ENCODE peak calls at places on chromosome 21, in seven cellular contexts. One of them, this sample, is unnamed.

GRCh38 chr21:43299441-43300277 is 127.3 kb downstream of the SIK1 start:
- DNase-seq in lower lobe of right lung: peak; percentile 65
- DNase-seq in sigmoid colon: no peak
- DNase-seq in GM23338: no peak
- DNase-seq in cardiac muscle cell: no peak
- DNase-seq in fibroblast of lung: no peak
- DNase-seq in transverse colon: no peak
- DNase-seq in this sample: no peak

GRCh38 chr21:25507522-25507921 is 99.8 kb downstream of the MRPL39 start:
- DNase-seq in lower lobe of right lung: no peak
- DNase-seq in sigmoid colon: no peak
- DNase-seq in cardiac muscle cell: no peak
- DNase-seq in fibroblast of lung: no peak
- DNase-seq in transverse colon: no peak
- DNase-seq in GM23338: peak; percentile 39
- DNase-seq in this sample: no peak

GRCh38 chr21:27515676-27516075 is 548.8 kb upstream of the ADAMTS5 start:
- DNase-seq in sigmoid colon: no peak
- DNase-seq in GM23338: no peak
- DNase-seq in fibroblast of lung: no peak
- DNase-seq in cardiac muscle cell: no peak
- DNase-seq in transverse colon: no peak
- DNase-seq in lower lobe of right lung: no peak
- DNase-seq in this sample: no peak

GRCh38 chr21:26491663-26492062 is 81.4 kb downstream of the CYYR1 start:
- DNase-seq in fibroblast of lung: no peak
- DNase-seq in sigmoid colon: no peak
- DNase-seq in GM23338: no peak
- DNase-seq in transverse colon: no peak
- DNase-seq in cardiac muscle cell: no peak
- DNase-seq in lower lobe of right lung: no peak
- DNase-seq in this sample: no peak

GRCh38 chr21:43268804-43269186 is 100.0 kb downstream of the CRYAA start:
- DNase-seq in cardiac muscle cell: no peak
- DNase-seq in lower lobe of right lung: peak; percentile 39
- DNase-seq in GM23338: no peak
- DNase-seq in transverse colon: no peak
- DNase-seq in fibroblast of lung: no peak
- DNase-seq in sigmoid colon: no peak
- DNase-seq in this sample: no peak

GRCh38 chr21:41611966-41612606 is 104.1 kb upstream of the TMPRSS2 start:
- DNase-seq in transverse colon: peak; percentile 77
- DNase-seq in cardiac muscle cell: no peak
- DNase-seq in lower lobe of right lung: no peak
- DNase-seq in sigmoid colon: peak; percentile 42
- DNase-seq in GM23338: peak; percentile 73
- DNase-seq in fibroblast of lung: no peak
- DNase-seq in this sample: no peak

GRCh38 chr21:42654179-42654912 is 925 bp downstream of the PDE9A start:
- DNase-seq in GM23338: peak; percentile 76
- DNase-seq in fibroblast of lung: no peak
- DNase-seq in lower lobe of right lung: peak; percentile 49
- DNase-seq in cardiac muscle cell: no peak
- DNase-seq in transverse colon: no peak
- DNase-seq in sigmoid colon: no peak
- DNase-seq in this sample: no peak

GRCh38 chr21:46038871-46039397 is 57.4 kb downstream of the COL6A1 start:
- DNase-seq in lower lobe of right lung: no peak
- DNase-seq in fibroblast of lung: peak; percentile 46
- DNase-seq in cardiac muscle cell: peak; percentile 97
- DNase-seq in sigmoid colon: peak; percentile 76
- DNase-seq in GM23338: no peak
- DNase-seq in transverse colon: no peak
- DNase-seq in this sample: peak; percentile 80

GRCh38 chr21:28230559-28230958 is 762.1 kb downstream of the LTN1 start:
- DNase-seq in fibroblast of lung: no peak
- DNase-seq in cardiac muscle cell: peak; percentile 50
- DNase-seq in transverse colon: no peak
- DNase-seq in lower lobe of right lung: no peak
- DNase-seq in GM23338: no peak
- DNase-seq in sigmoid colon: no peak
- DNase-seq in this sample: no peak

GRCh38 chr21:45386336-45386727 is 18.6 kb upstream of the COL18A1 start:
- DNase-seq in transverse colon: no peak
- DNase-seq in cardiac muscle cell: no peak
- DNase-seq in fibroblast of lung: no peak
- DNase-seq in sigmoid colon: peak; percentile 49
- DNase-seq in lower lobe of right lung: peak; percentile 51
- DNase-seq in GM23338: no peak
- DNase-seq in this sample: peak; percentile 33

GRCh38 chr21:15058718-15059316 is 6.0 kb downstream of the NRIP1 start:
- DNase-seq in sigmoid colon: no peak
- DNase-seq in GM23338: peak; percentile 32
- DNase-seq in lower lobe of right lung: no peak
- DNase-seq in fibroblast of lung: peak; percentile 49
- DNase-seq in transverse colon: no peak
- DNase-seq in cardiac muscle cell: peak; percentile 45
- DNase-seq in this sample: no peak

GRCh38 chr21:44756416-44757185 is 45.0 kb downstream of the UBE2G2 start:
- DNase-seq in fibroblast of lung: no peak
- DNase-seq in sigmoid colon: no peak
- DNase-seq in lower lobe of right lung: no peak
- DNase-seq in GM23338: no peak
- DNase-seq in transverse colon: no peak
- DNase-seq in cardiac muscle cell: no peak
- DNase-seq in this sample: no peak

GRCh38 chr21:44817914-44818635 is at the start of gene SUMO3:
- DNase-seq in cardiac muscle cell: peak; percentile 86
- DNase-seq in GM23338: peak; percentile 81
- DNase-seq in fibroblast of lung: peak; percentile 79
- DNase-seq in sigmoid colon: peak; percentile 92
- DNase-seq in lower lobe of right lung: peak; percentile 87
- DNase-seq in transverse colon: peak; percentile 90
- DNase-seq in this sample: peak; percentile 79

GRCh38 chr21:34910396-34910795 is 138.7 kb downstream of the RUNX1 start:
- DNase-seq in GM23338: no peak
- DNase-seq in cardiac muscle cell: no peak
- DNase-seq in sigmoid colon: no peak
- DNase-seq in transverse colon: no peak
- DNase-seq in lower lobe of right lung: peak; percentile 69
- DNase-seq in fibroblast of lung: no peak
- DNase-seq in this sample: peak; percentile 47

GRCh38 chr21:46518983-46519583 is 60.4 kb downstream of the DIP2A start:
- DNase-seq in cardiac muscle cell: peak; percentile 62
- DNase-seq in fibroblast of lung: peak; percentile 18
- DNase-seq in sigmoid colon: no peak
- DNase-seq in lower lobe of right lung: no peak
- DNase-seq in transverse colon: no peak
- DNase-seq in GM23338: no peak
- DNase-seq in this sample: no peak

GRCh38 chr21:45891388-45892155 is 90.0 kb upstream of the COL6A1 start:
- DNase-seq in cardiac muscle cell: no peak
- DNase-seq in transverse colon: no peak
- DNase-seq in sigmoid colon: no peak
- DNase-seq in lower lobe of right lung: peak; percentile 33
- DNase-seq in GM23338: no peak
- DNase-seq in fibroblast of lung: no peak
- DNase-seq in this sample: peak; percentile 59

GRCh38 chr21:41478319-41479177 is 29.4 kb downstream of the TMPRSS2 start:
- DNase-seq in cardiac muscle cell: peak; percentile 22
- DNase-seq in lower lobe of right lung: peak; percentile 70
- DNase-seq in GM23338: peak; percentile 16
- DNase-seq in fibroblast of lung: no peak
- DNase-seq in transverse colon: no peak
- DNase-seq in sigmoid colon: no peak
- DNase-seq in this sample: peak; percentile 75

GRCh38 chr21:37710555-37711293 is 205.5 kb downstream of the KCNJ6 start:
- DNase-seq in sigmoid colon: no peak
- DNase-seq in GM23338: no peak
- DNase-seq in transverse colon: no peak
- DNase-seq in fibroblast of lung: peak; percentile 71
- DNase-seq in lower lobe of right lung: no peak
- DNase-seq in cardiac muscle cell: peak; percentile 7
- DNase-seq in this sample: peak; percentile 61

GRCh38 chr21:28509031-28509430 is 483.6 kb downstream of the LTN1 start:
- DNase-seq in sigmoid colon: no peak
- DNase-seq in GM23338: peak; percentile 42
- DNase-seq in transverse colon: no peak
- DNase-seq in cardiac muscle cell: no peak
- DNase-seq in fibroblast of lung: no peak
- DNase-seq in lower lobe of right lung: no peak
- DNase-seq in this sample: no peak

GRCh38 chr21:42357307-42357706 is 6.5 kb upstream of the TFF2 start:
- DNase-seq in fibroblast of lung: no peak
- DNase-seq in cardiac muscle cell: no peak
- DNase-seq in sigmoid colon: no peak
- DNase-seq in transverse colon: no peak
- DNase-seq in lower lobe of right lung: no peak
- DNase-seq in GM23338: no peak
- DNase-seq in this sample: peak; percentile 12

GRCh38 chr21:42263591-42264131 is 44.7 kb downstream of the ABCG1 start:
- DNase-seq in transverse colon: no peak
- DNase-seq in sigmoid colon: peak; percentile 76
- DNase-seq in cardiac muscle cell: peak; percentile 69
- DNase-seq in fibroblast of lung: peak; percentile 42
- DNase-seq in GM23338: peak; percentile 26
- DNase-seq in lower lobe of right lung: peak; percentile 76
- DNase-seq in this sample: peak; percentile 75

GRCh38 chr21:38741976-38742309 is 63.8 kb upstream of the ETS2 start:
- DNase-seq in sigmoid colon: no peak
- DNase-seq in transverse colon: no peak
- DNase-seq in cardiac muscle cell: no peak
- DNase-seq in GM23338: no peak
- DNase-seq in lower lobe of right lung: no peak
- DNase-seq in fibroblast of lung: no peak
- DNase-seq in this sample: no peak

GRCh38 chr21:38742580-38743260 is 63.0 kb upstream of the ETS2 start:
- DNase-seq in fibroblast of lung: no peak
- DNase-seq in cardiac muscle cell: no peak
- DNase-seq in GM23338: no peak
- DNase-seq in sigmoid colon: no peak
- DNase-seq in transverse colon: no peak
- DNase-seq in lower lobe of right lung: no peak
- DNase-seq in this sample: no peak

GRCh38 chr21:38743772-38744529 is 61.8 kb upstream of the ETS2 start:
- DNase-seq in transverse colon: no peak
- DNase-seq in cardiac muscle cell: no peak
- DNase-seq in fibroblast of lung: no peak
- DNase-seq in GM23338: no peak
- DNase-seq in sigmoid colon: no peak
- DNase-seq in lower lobe of right lung: no peak
- DNase-seq in this sample: no peak

GRCh38 chr21:38741092-38741975 is 64.4 kb upstream of the ETS2 start:
- DNase-seq in cardiac muscle cell: no peak
- DNase-seq in GM23338: no peak
- DNase-seq in fibroblast of lung: no peak
- DNase-seq in lower lobe of right lung: no peak
- DNase-seq in sigmoid colon: no peak
- DNase-seq in transverse colon: no peak
- DNase-seq in this sample: no peak

GRCh38 chr21:38740131-38740530 is 65.6 kb upstream of the ETS2 start:
- DNase-seq in GM23338: no peak
- DNase-seq in lower lobe of right lung: no peak
- DNase-seq in transverse colon: no peak
- DNase-seq in sigmoid colon: no peak
- DNase-seq in cardiac muscle cell: no peak
- DNase-seq in fibroblast of lung: no peak
- DNase-seq in this sample: no peak
- H3K27ac ChIP-seq in GM23338: no peak overlapping the region
- H3K27ac ChIP-seq in lower lobe of right lung: no peak overlapping the region
- H3K27ac ChIP-seq in transverse colon: peak overlapping the region; percentile 44
- H3K27ac ChIP-seq in sigmoid colon: no peak overlapping the region
- H3K27ac ChIP-seq in cardiac muscle cell: no peak overlapping the region
- H3K27ac ChIP-seq in fibroblast of lung: no peak overlapping the region
- H3K27ac ChIP-seq in this sample: no peak overlapping the region

GRCh38 chr21:39472211-39472610 is 20.4 kb downstream of the SH3BGR start:
- DNase-seq in sigmoid colon: no peak
- DNase-seq in transverse colon: no peak
- DNase-seq in GM23338: peak; percentile 23
- DNase-seq in cardiac muscle cell: no peak
- DNase-seq in fibroblast of lung: no peak
- DNase-seq in lower lobe of right lung: no peak
- DNase-seq in this sample: no peak

GRCh38 chr21:39474545-39474944 is 22.8 kb downstream of the SH3BGR start:
- DNase-seq in transverse colon: no peak
- DNase-seq in GM23338: no peak
- DNase-seq in lower lobe of right lung: no peak
- DNase-seq in sigmoid colon: no peak
- DNase-seq in cardiac muscle cell: no peak
- DNase-seq in fibroblast of lung: no peak
- DNase-seq in this sample: no peak

GRCh38 chr21:39472786-39473185 is 21.0 kb downstream of the SH3BGR start:
- DNase-seq in sigmoid colon: no peak
- DNase-seq in lower lobe of right lung: no peak
- DNase-seq in transverse colon: no peak
- DNase-seq in GM23338: no peak
- DNase-seq in cardiac muscle cell: no peak
- DNase-seq in fibroblast of lung: no peak
- DNase-seq in this sample: no peak

GRCh38 chr21:39467746-39468145 is 16.0 kb downstream of the SH3BGR start:
- DNase-seq in GM23338: no peak
- DNase-seq in fibroblast of lung: no peak
- DNase-seq in sigmoid colon: no peak
- DNase-seq in lower lobe of right lung: no peak
- DNase-seq in cardiac muscle cell: no peak
- DNase-seq in transverse colon: no peak
- DNase-seq in this sample: no peak

DNA sequence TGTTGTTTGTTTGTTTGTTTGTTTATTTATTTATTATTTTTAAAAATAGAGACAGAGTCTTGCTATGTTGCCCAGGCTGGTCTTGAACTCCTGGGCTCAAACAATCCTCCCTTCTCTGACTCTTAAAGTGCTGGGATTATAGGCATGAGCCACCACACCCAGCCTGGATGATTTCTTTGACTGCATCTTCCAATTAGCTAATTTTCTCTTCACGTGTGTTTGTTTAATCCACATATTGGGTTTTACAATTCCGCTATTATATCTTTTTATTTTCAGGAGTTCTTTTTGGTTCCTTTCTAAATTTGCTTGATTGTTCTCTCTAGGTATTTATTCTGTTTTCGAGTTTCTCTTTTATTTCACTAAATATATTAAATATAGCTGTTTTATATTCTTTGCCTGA is 19.8 kb downstream of the SH3BGR start:
- DNase-seq in fibroblast of lung: no peak
- DNase-seq in cardiac muscle cell: no peak
- DNase-seq in transverse colon: no peak
- DNase-seq in lower lobe of right lung: no peak
- DNase-seq in GM23338: no peak
- DNase-seq in sigmoid colon: no peak
- DNase-seq in this sample: no peak
- TF ChIP-seq CTCF in fibroblast of lung: no peak
- TF ChIP-seq CTCF in cardiac muscle cell: no peak
- TF ChIP-seq CTCF in transverse colon: no peak
- TF ChIP-seq CTCF in lower lobe of right lung: no peak
- TF ChIP-seq CTCF in GM23338: no peak
- TF ChIP-seq CTCF in sigmoid colon: no peak
- TF ChIP-seq CTCF in this sample: no peak

GRCh38 chr21:38796426-38796825 is 9.3 kb upstream of the ETS2 start:
- DNase-seq in fibroblast of lung: peak; percentile 58
- DNase-seq in cardiac muscle cell: peak; percentile 55
- DNase-seq in GM23338: no peak
- DNase-seq in sigmoid colon: no peak
- DNase-seq in transverse colon: no peak
- DNase-seq in lower lobe of right lung: no peak
- DNase-seq in this sample: no peak
- H3K27ac ChIP-seq in fibroblast of lung: no peak overlapping the region
- H3K27ac ChIP-seq in cardiac muscle cell: no peak overlapping the region
- H3K27ac ChIP-seq in GM23338: no peak overlapping the region
- H3K27ac ChIP-seq in sigmoid colon: no peak overlapping the region
- H3K27ac ChIP-seq in transverse colon: no peak overlapping the region
- H3K27ac ChIP-seq in lower lobe of right lung: no peak overlapping the region
- H3K27ac ChIP-seq in this sample: no peak overlapping the region

GRCh38 chr21:36589352-36589971 is 109.5 kb upstream of the SIM2 start:
- DNase-seq in GM23338: peak; percentile 65
- DNase-seq in transverse colon: peak; percentile 32
- DNase-seq in cardiac muscle cell: peak; percentile 56
- DNase-seq in fibroblast of lung: peak; percentile 54
- DNase-seq in sigmoid colon: no peak
- DNase-seq in lower lobe of right lung: peak; percentile 53
- DNase-seq in this sample: peak; percentile 66
- TF ChIP-seq CTCF in GM23338: peak; percentile 65
- TF ChIP-seq CTCF in transverse colon: peak; percentile 52
- TF ChIP-seq CTCF in cardiac muscle cell: peak; percentile 65
- TF ChIP-seq CTCF in fibroblast of lung: peak; percentile 60
- TF ChIP-seq CTCF in sigmoid colon: no peak
- TF ChIP-seq CTCF in lower lobe of right lung: peak; percentile 49
- TF ChIP-seq CTCF in this sample: peak; percentile 44

This sample was measured in left lung.